ENCODE peak calls at places on chromosomes 4 and X, in four cellular contexts. J is astrocyte of the spinal cord, C is tibial nerve, N is NB4. G is an unnamed sample.
A peak's percentile ranks its signal among the peaks of the same experiment; 100 is the strongest.

GRCh38 chr4:57504139-57504538 is 394.0 kb upstream of the IGFBP7 start:
- DNase-seq in J (no peak), C (no peak), N (no peak), G (no peak)

GRCh38 chrX:131747173-131747572 is 203.3 kb downstream of the OR13H1 start:
- DNase-seq in J (peak; percentile 89), C (no peak), N (no peak), G (peak; percentile 80)

GRCh38 chr4:114399085-114399484 is 199.5 kb upstream of the UGT8 start:
- DNase-seq in J (no peak), C (no peak), N (no peak), G (no peak)

GRCh38 chrX:107025538-107025937 is 25.5 kb upstream of the MORC4 start:
- DNase-seq in J (peak; percentile 14), C (no peak), N (peak; percentile 25), G (no peak)

GRCh38 chr4:84877051-84877833 is 89.2 kb downstream of the WDFY3 start:
- DNase-seq in J (peak; percentile 38), C (no peak), N (no peak), G (no peak)

GRCh38 chrX:1475881-1476280 is 23.2 kb upstream of the ASMTL start:
- DNase-seq in J (no peak), C (no peak), N (no peak), G (no peak)

GRCh38 chrX:29388509-29388908 is 801.3 kb downstream of the IL1RAPL1 start:
- DNase-seq in J (no peak), C (no peak), N (no peak), G (no peak)

GRCh38 chr4:95255396-95256107 is 293.2 kb downstream of the UNC5C start:
- DNase-seq in J (peak; percentile 49), C (peak; percentile 18), N (no peak), G (no peak)

GRCh38 chr4:28966982-28967381 is 1753.2 kb upstream of the PCDH7 start:
- DNase-seq in J (peak; percentile 50), C (no peak), N (no peak), G (no peak)

GRCh38 chrX:48938721-48939416 is 18.5 kb downstream of the OTUD5 start:
- DNase-seq in J (no peak), C (no peak), N (no peak), G (no peak)

GRCh38 chr4:113316879-113317278 is 267.4 kb downstream of the ANK2 start:
- DNase-seq in J (no peak), C (no peak), N (no peak), G (no peak)

GRCh38 chrX:107773906-107774435 is 1.6 kb downstream of the TSC22D3 start:
- DNase-seq in J (no peak), C (no peak), N (no peak), G (no peak)

GRCh38 chrX:41526925-41527324 is 79.8 kb downstream of the NYX start:
- DNase-seq in J (peak; percentile 30), C (no peak), N (no peak), G (no peak)

GRCh38 chrX:72393836-72394517 is 88.3 kb upstream of the CITED1 start:
- DNase-seq in J (no peak), C (no peak), N (no peak), G (no peak)

GRCh38 chrX:73850124-73851013 is 287.4 kb downstream of the CHIC1 start:
- DNase-seq in J (peak; percentile 38), C (no peak), N (peak; percentile 28), G (no peak)

GRCh38 chr4:120440730-120441129 is 374.1 kb upstream of the MAD2L1 start:
- DNase-seq in J (no peak), C (no peak), N (no peak), G (no peak)
- TF ChIP-seq CTCF in J (no peak), C (no peak), N (no peak), G (no peak)

DNA sequence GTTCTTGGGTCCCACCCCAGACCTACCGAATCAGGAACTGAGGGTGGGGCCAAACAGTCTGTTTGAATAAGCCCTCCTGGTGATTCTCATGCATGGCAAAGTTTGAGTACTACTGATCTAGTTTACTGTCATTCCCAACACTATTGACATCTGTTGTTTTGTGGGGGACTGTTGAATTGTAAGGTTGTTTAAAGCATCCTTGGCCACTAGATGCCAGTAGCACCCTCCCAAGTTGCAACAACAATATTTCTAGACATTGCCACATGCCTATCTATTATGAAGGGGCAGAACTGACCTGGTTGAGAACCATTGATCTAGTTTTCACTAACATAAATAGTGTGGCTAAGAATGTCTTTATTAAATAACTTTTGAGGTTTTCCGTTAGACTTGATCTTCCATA is 15.1 kb downstream of the TAF9B start:
- DNase-seq in J (no peak), C (no peak), N (peak; percentile 42), G (no peak)
- TF ChIP-seq CTCF in J (peak; percentile 26), C (no peak), N (no peak), G (no peak)

GRCh38 chrX:14050704-14051103 is 21.0 kb upstream of the GEMIN8 start:
- DNase-seq in J (no peak), C (no peak), N (no peak), G (no peak)

GRCh38 chrX:14056201-14056600 is 26.5 kb upstream of the GEMIN8 start:
- DNase-seq in J (no peak), C (no peak), N (no peak), G (no peak)

DNA sequence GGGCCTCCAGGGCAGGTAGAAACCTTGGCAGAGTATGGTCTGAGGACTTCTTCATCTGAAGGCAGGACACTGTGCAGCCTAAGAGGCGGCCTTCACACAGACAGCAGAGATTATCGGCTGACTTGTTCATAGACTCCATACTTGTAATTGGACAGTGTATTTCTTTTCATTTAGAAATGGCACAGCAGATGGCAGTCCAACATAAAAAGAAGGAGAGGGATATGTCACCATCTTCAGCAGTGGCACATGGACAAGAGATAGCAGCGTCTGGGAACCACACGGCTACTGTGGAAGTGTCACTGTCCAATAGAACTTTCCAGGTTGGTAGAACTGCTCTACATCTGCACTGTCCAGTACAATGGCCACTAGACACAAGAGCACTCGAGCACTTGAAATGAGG is 21.7 kb upstream of the GEMIN8 start:
- DNase-seq in J (no peak), C (no peak), N (no peak), G (no peak)
- TF ChIP-seq CTCF in J (no peak), C (no peak), N (no peak), G (no peak)

GRCh38 chr4:67723949-67724348 is 23.0 kb upstream of the UBA6 start:
- DNase-seq in J (no peak), C (no peak), N (no peak), G (no peak)
- TF ChIP-seq CTCF in J (no peak), C (no peak), N (no peak), G (no peak)

GRCh38 chr4:33959519-33959918 is 2284.8 kb downstream of the ARAP2 start:
- DNase-seq in J (peak; percentile 72), C (no peak), N (no peak), G (no peak)
- TF ChIP-seq CTCF in J (no peak), C (no peak), N (no peak), G (no peak)

G was measured in HL-60.